ENCODE peak calls at places on chromosomes 13 and 19, in five cellular contexts. One of them, this sample, is unnamed.

GRCh38 chr19:50772408-50773311 is 2.4 kb downstream of the GPR32 start:
- DNase-seq in mesothelial cell of epicardium: no peak
- DNase-seq in tibial artery: no peak
- DNase-seq in AG04449: no peak
- DNase-seq in AG04450: no peak
- DNase-seq in this sample: no peak

GRCh38 chr19:41217741-41218140 is 1.3 kb upstream of the AXL start:
- DNase-seq in mesothelial cell of epicardium: no peak
- DNase-seq in AG04449: no peak
- DNase-seq in AG04450: no peak
- DNase-seq in tibial artery: no peak
- DNase-seq in this sample: no peak

GRCh38 chr13:111854403-111854802 is 212.5 kb upstream of the SOX1 start:
- DNase-seq in tibial artery: peak
- DNase-seq in AG04450: no peak
- DNase-seq in AG04449: no peak
- DNase-seq in mesothelial cell of epicardium: no peak
- DNase-seq in this sample: no peak

GRCh38 chr13:28534210-28534609 is 39.3 kb upstream of the FLT1 start:
- DNase-seq in AG04450: no peak
- DNase-seq in AG04449: no peak
- DNase-seq in mesothelial cell of epicardium: no peak
- DNase-seq in tibial artery: no peak
- DNase-seq in this sample: no peak

GRCh38 chr19:18152817-18153554 is at the start of gene PIK3R2:
- DNase-seq in mesothelial cell of epicardium: peak
- DNase-seq in tibial artery: peak
- DNase-seq in AG04449: peak
- DNase-seq in AG04450: peak
- DNase-seq in this sample: peak

GRCh38 chr13:26861951-26862350 is 101.4 kb upstream of the GPR12 start:
- DNase-seq in mesothelial cell of epicardium: no peak
- DNase-seq in tibial artery: no peak
- DNase-seq in AG04449: no peak
- DNase-seq in AG04450: no peak
- DNase-seq in this sample: no peak

GRCh38 chr13:23988546-23989122 is 91.3 kb upstream of the C1QTNF9B start:
- DNase-seq in AG04449: no peak
- DNase-seq in AG04450: no peak
- DNase-seq in tibial artery: no peak
- DNase-seq in mesothelial cell of epicardium: no peak
- DNase-seq in this sample: no peak

GRCh38 chr13:41561179-41561578 is 103.8 kb downstream of the RGCC start:
- DNase-seq in AG04450: no peak
- DNase-seq in tibial artery: no peak
- DNase-seq in AG04449: no peak
- DNase-seq in mesothelial cell of epicardium: no peak
- DNase-seq in this sample: no peak

GRCh38 chr19:12975221-12975756 is 5.9 kb downstream of the DAND5 start:
- DNase-seq in mesothelial cell of epicardium: no peak
- DNase-seq in AG04449: no peak
- DNase-seq in tibial artery: no peak
- DNase-seq in AG04450: no peak
- DNase-seq in this sample: no peak

GRCh38 chr19:44820648-44821609 is 12.0 kb downstream of the BCAM start:
- DNase-seq in mesothelial cell of epicardium: no peak
- DNase-seq in AG04449: no peak
- DNase-seq in tibial artery: peak
- DNase-seq in AG04450: no peak
- DNase-seq in this sample: no peak

GRCh38 chr19:51760811-51761356 is at the start of gene FPR2:
- DNase-seq in mesothelial cell of epicardium: no peak
- DNase-seq in tibial artery: no peak
- DNase-seq in AG04449: no peak
- DNase-seq in AG04450: no peak
- DNase-seq in this sample: no peak

GRCh38 chr13:113837554-113838355 is 26.1 kb downstream of the GAS6 start:
- DNase-seq in tibial artery: peak
- DNase-seq in mesothelial cell of epicardium: peak
- DNase-seq in AG04449: peak
- DNase-seq in AG04450: peak
- DNase-seq in this sample: peak

GRCh38 chr19:15048885-15049541 is at the start of gene CASP14:
- DNase-seq in tibial artery: no peak
- DNase-seq in AG04449: no peak
- DNase-seq in AG04450: no peak
- DNase-seq in mesothelial cell of epicardium: no peak
- DNase-seq in this sample: no peak

DNA sequence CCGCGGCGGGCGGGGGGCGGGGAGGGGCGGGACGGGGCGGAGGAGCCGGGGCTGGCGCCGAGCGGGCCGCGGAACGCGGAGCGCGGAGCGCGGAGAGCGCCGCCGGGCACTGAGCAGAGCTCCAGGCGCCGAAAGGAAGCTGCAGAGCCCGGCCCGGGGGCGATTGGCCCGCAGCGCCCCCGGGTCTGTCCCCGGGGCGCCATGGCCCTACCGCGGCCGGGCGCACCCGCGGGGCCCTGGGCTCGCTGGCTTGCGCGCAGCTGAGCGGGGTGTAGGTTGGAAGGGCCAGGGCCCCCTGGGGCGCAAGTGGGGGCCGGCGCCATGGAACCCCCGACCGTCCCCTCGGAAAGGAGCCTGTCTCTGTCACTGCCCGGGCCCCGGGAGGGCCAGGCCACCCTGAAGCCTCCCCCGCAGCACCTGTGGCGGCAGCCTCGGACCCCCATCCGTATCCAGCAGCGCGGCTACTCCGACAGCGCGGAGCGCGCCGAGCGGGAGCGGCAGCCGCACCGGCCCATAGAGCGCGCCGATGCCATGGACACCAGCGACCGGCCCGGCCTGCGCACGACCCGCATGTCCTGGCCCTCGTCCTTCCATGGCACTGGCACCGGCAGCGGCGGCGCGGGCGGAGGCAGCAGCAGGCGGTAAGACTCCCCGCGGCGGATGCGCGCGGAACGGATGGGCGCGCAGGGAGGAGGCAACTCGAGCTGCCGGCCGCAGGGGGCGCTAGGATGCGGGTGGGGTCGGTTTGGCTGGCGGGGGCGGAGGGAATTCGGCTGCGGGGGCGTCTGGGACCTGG is at the start of gene PDE4A:
- DNase-seq in mesothelial cell of epicardium: no peak
- DNase-seq in AG04450: no peak
- DNase-seq in AG04449: no peak
- DNase-seq in tibial artery: no peak
- DNase-seq in this sample: no peak
- TF ChIP-seq CTCF in mesothelial cell of epicardium: peak
- TF ChIP-seq CTCF in AG04450: peak
- TF ChIP-seq CTCF in AG04449: peak
- TF ChIP-seq CTCF in tibial artery: no peak
- TF ChIP-seq CTCF in this sample: peak

GRCh38 chr13:95524270-95524901 is 28.1 kb upstream of the CLDN10 start:
- DNase-seq in AG04449: no peak
- DNase-seq in AG04450: no peak
- DNase-seq in tibial artery: no peak
- DNase-seq in mesothelial cell of epicardium: no peak
- DNase-seq in this sample: no peak

GRCh38 chr13:95523598-95523997 is 28.9 kb upstream of the CLDN10 start:
- DNase-seq in mesothelial cell of epicardium: no peak
- DNase-seq in AG04450: no peak
- DNase-seq in tibial artery: no peak
- DNase-seq in AG04449: no peak
- DNase-seq in this sample: no peak

GRCh38 chr13:95533545-95534135 is 18.9 kb upstream of the CLDN10 start:
- DNase-seq in tibial artery: no peak
- DNase-seq in AG04450: no peak
- DNase-seq in mesothelial cell of epicardium: no peak
- DNase-seq in AG04449: no peak
- DNase-seq in this sample: no peak

GRCh38 chr13:95530178-95530577 is 22.3 kb upstream of the CLDN10 start:
- DNase-seq in tibial artery: no peak
- DNase-seq in AG04449: no peak
- DNase-seq in AG04450: no peak
- DNase-seq in mesothelial cell of epicardium: no peak
- DNase-seq in this sample: no peak

DNA sequence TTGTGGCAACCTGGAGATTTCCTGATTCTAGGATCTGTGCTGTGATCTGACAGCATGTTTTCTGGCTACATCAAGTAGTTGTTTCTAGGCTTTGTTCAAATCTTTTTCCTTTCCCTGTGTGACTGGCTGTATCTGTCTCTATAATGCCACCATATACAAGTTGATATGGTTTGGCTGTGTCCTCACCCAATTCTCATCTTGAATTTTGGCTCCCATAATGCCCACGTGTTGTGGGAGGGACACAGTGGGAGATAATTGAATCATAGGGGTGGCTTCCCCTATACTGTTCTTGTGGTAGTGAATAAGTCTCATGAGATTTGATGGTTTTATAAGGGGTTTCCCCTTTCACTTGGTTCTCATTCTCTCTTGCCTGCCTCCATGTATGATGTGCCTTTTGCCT is 24.6 kb upstream of the CLDN10 start:
- DNase-seq in AG04449: no peak
- DNase-seq in tibial artery: no peak
- DNase-seq in mesothelial cell of epicardium: no peak
- DNase-seq in AG04450: no peak
- DNase-seq in this sample: no peak
- TF ChIP-seq CTCF in AG04449: no peak
- TF ChIP-seq CTCF in tibial artery: no peak
- TF ChIP-seq CTCF in mesothelial cell of epicardium: no peak
- TF ChIP-seq CTCF in AG04450: no peak
- TF ChIP-seq CTCF in this sample: no peak

GRCh38 chr13:107847406-107847805 is 367.9 kb downstream of the LIG4 start:
- DNase-seq in tibial artery: no peak
- DNase-seq in mesothelial cell of epicardium: no peak
- DNase-seq in AG04450: no peak
- DNase-seq in AG04449: no peak
- DNase-seq in this sample: no peak
- TF ChIP-seq CTCF in tibial artery: no peak
- TF ChIP-seq CTCF in mesothelial cell of epicardium: no peak
- TF ChIP-seq CTCF in AG04450: no peak
- TF ChIP-seq CTCF in AG04449: no peak
- TF ChIP-seq CTCF in this sample: no peak

DNA sequence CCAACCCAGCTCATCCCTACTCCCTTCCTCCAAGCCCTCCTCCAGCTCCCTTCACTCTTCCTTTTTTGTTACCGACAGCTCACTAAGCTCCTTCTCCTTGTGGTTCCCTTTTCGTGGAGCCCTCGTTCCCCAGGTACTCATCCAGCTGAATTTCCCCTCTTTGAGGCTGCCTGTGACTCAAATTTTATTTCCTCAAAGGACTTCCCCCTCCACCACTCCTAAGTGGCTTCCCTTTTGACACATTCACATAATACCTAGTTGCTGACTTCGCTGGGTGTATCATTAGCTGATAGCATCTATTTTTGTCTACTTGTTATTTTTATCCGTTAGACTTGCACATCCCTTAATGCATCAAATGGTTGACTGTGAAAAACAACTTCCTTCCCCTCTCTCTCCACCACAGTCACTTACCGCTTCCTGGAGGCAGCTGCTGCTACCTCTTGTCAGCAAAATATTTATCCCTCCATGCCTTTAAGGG is 14.5 kb downstream of the FFAR2 start:
- DNase-seq in AG04449: no peak
- DNase-seq in AG04450: no peak
- DNase-seq in mesothelial cell of epicardium: no peak
- DNase-seq in tibial artery: no peak
- DNase-seq in this sample: no peak
- TF ChIP-seq CTCF in AG04449: no peak
- TF ChIP-seq CTCF in AG04450: no peak
- TF ChIP-seq CTCF in mesothelial cell of epicardium: no peak
- TF ChIP-seq CTCF in tibial artery: no peak
- TF ChIP-seq CTCF in this sample: no peak

GRCh38 chr13:39406688-39407087 is 196.3 kb downstream of the LHFPL6 start:
- DNase-seq in tibial artery: no peak
- DNase-seq in AG04450: no peak
- DNase-seq in mesothelial cell of epicardium: no peak
- DNase-seq in AG04449: no peak
- DNase-seq in this sample: no peak
- TF ChIP-seq CTCF in tibial artery: no peak
- TF ChIP-seq CTCF in AG04450: no peak
- TF ChIP-seq CTCF in mesothelial cell of epicardium: no peak
- TF ChIP-seq CTCF in AG04449: no peak
- TF ChIP-seq CTCF in this sample: no peak

DNA sequence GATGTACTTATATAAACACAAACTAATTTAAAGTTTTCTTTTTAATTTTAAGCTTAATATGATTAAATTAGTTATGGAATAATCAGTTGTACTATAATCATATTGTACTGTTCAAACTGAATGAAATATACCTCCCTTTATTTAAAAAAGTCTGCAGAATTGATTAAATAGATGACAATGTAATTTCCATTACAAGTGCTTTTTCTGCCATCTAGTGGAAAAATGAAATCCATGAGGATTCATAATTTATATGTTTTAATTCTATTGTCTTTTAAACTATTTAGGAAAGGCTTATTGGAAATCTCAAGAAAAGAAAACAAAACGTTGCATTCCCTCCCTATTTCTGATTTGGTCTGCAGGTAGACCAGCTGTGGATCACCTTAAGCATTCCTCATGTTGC is 30.8 kb downstream of the MZT1 start:
- DNase-seq in AG04450: no peak
- DNase-seq in mesothelial cell of epicardium: no peak
- DNase-seq in AG04449: no peak
- DNase-seq in tibial artery: no peak
- DNase-seq in this sample: no peak
- TF ChIP-seq CTCF in AG04450: peak
- TF ChIP-seq CTCF in mesothelial cell of epicardium: peak
- TF ChIP-seq CTCF in AG04449: no peak
- TF ChIP-seq CTCF in tibial artery: no peak
- TF ChIP-seq CTCF in this sample: peak

GRCh38 chr19:43662487-43662886 is 7.5 kb downstream of the PLAUR start:
- DNase-seq in AG04450: no peak
- DNase-seq in AG04449: no peak
- DNase-seq in mesothelial cell of epicardium: no peak
- DNase-seq in tibial artery: no peak
- DNase-seq in this sample: no peak
- TF ChIP-seq CTCF in AG04450: peak
- TF ChIP-seq CTCF in AG04449: peak
- TF ChIP-seq CTCF in mesothelial cell of epicardium: peak
- TF ChIP-seq CTCF in tibial artery: no peak
- TF ChIP-seq CTCF in this sample: peak

GRCh38 chr19:46347572-46347883 is 641 bp downstream of the PPP5C start:
- DNase-seq in AG04450: no peak
- DNase-seq in AG04449: no peak
- DNase-seq in mesothelial cell of epicardium: no peak
- DNase-seq in tibial artery: no peak
- DNase-seq in this sample: no peak
- TF ChIP-seq CTCF in AG04450: no peak
- TF ChIP-seq CTCF in AG04449: no peak
- TF ChIP-seq CTCF in mesothelial cell of epicardium: no peak
- TF ChIP-seq CTCF in tibial artery: no peak
- TF ChIP-seq CTCF in this sample: no peak

This sample was measured in BJ.